ENCODE peak calls at places on chromosomes 7 and 10, in nine cellular contexts. J is neural progenitor cell, K is epithelial cell of esophagus, B is adrenal gland, Z is HCT116, O is AG09309, C is thoracic aorta, A is tibial artery, H is AG10803. Q is an unnamed sample.

GRCh38 chr7:45713669-45714520 is 139.7 kb downstream of the ADCY1 start:
- DNase-seq in J (no peak), K (no peak), B (peak; percentile 17), Z (no peak), O (no peak), C (no peak), A (no peak), H (no peak), Q (no peak)

GRCh38 chr10:21705142-21705827 is 171.3 kb downstream of the MLLT10 start:
- DNase-seq in J (no peak), K (no peak), B (no peak), Z (no peak), O (no peak), C (no peak), A (no peak), H (no peak), Q (no peak)

GRCh38 chr7:101835136-101835535 is 17.7 kb downstream of the CUX1 start:
- DNase-seq in J (no peak), K (no peak), B (peak; percentile 42), Z (no peak), O (no peak), C (no peak), A (no peak), H (no peak), Q (no peak)

GRCh38 chr7:18786796-18787195 is 291.2 kb downstream of the HDAC9 start:
- DNase-seq in J (no peak), K (no peak), B (no peak), Z (no peak), O (no peak), C (no peak), A (no peak), H (no peak), Q (no peak)

GRCh38 chr7:44063547-44063893 is 1.8 kb downstream of the PGAM2 start:
- DNase-seq in J (peak; percentile 41), K (no peak), B (peak; percentile 50), Z (no peak), O (no peak), C (no peak), A (peak; percentile 19), H (no peak), Q (no peak)

GRCh38 chr7:32518534-32519140 is 23.3 kb downstream of the AVL9 start:
- DNase-seq in J (peak; percentile 82), K (peak; percentile 49), B (no peak), Z (peak; percentile 74), O (no peak), C (no peak), A (no peak), H (no peak), Q (peak; percentile 76)

GRCh38 chr10:71746344-71747037 is 26.8 kb downstream of the VSIR start:
- DNase-seq in J (peak; percentile 45), K (no peak), B (no peak), Z (no peak), O (no peak), C (no peak), A (no peak), H (no peak), Q (no peak)

GRCh38 chr7:60706-61105 is 131.7 kb upstream of the FAM20C start:
- DNase-seq in J (no peak), K (no peak), B (no peak), Z (no peak), O (no peak), C (no peak), A (no peak), H (no peak), Q (no peak)

GRCh38 chr7:1720325-1720724 is 50.2 kb downstream of the ELFN1 start:
- DNase-seq in J (no peak), K (peak; percentile 12), B (no peak), Z (no peak), O (no peak), C (no peak), A (no peak), H (no peak), Q (no peak)

GRCh38 chr10:45602082-45602730 is 70.4 kb downstream of the ZFAND4 start:
- DNase-seq in J (no peak), K (peak; percentile 9), B (no peak), Z (no peak), O (no peak), C (no peak), A (no peak), H (peak; percentile 47), Q (peak; percentile 51)

GRCh38 chr10:119802068-119802538 is 70.5 kb downstream of the MCMBP start:
- DNase-seq in J (no peak), K (peak; percentile 29), B (no peak), Z (no peak), O (no peak), C (no peak), A (no peak), H (no peak), Q (no peak)

GRCh38 chr7:36763084-36763807 is 39.0 kb upstream of the AOAH start:
- DNase-seq in J (no peak), K (peak; percentile 11), B (no peak), Z (no peak), O (no peak), C (no peak), A (no peak), H (peak; percentile 13), Q (peak; percentile 45)

GRCh38 chr7:30214651-30215137 is 69.7 kb upstream of the ZNRF2 start:
- DNase-seq in J (no peak), K (no peak), B (no peak), Z (no peak), O (no peak), C (no peak), A (no peak), H (no peak), Q (no peak)

GRCh38 chr10:127243490-127244272 is 47.3 kb upstream of the INSYN2A start:
- DNase-seq in J (peak; percentile 75), K (peak; percentile 47), B (peak; percentile 57), Z (peak; percentile 39), O (no peak), C (no peak), A (no peak), H (peak; percentile 31), Q (peak; percentile 41)

GRCh38 chr10:113585949-113586348 is 33.1 kb downstream of the HABP2 start:
- DNase-seq in J (no peak), K (no peak), B (no peak), Z (no peak), O (no peak), C (no peak), A (no peak), H (no peak), Q (no peak)

GRCh38 chr7:52917982-52918578 is 117.4 kb upstream of the POM121L12 start:
- DNase-seq in J (peak; percentile 23), K (no peak), B (no peak), Z (no peak), O (no peak), C (no peak), A (no peak), H (no peak), Q (no peak)

GRCh38 chr7:22663721-22664120 is 63.3 kb upstream of the IL6 start:
- DNase-seq in J (no peak), K (no peak), B (no peak), Z (no peak), O (no peak), C (no peak), A (no peak), H (no peak), Q (no peak)

GRCh38 chr7:12369072-12369471 is 34.6 kb downstream of the VWDE start:
- DNase-seq in J (peak; percentile 7), K (no peak), B (no peak), Z (no peak), O (no peak), C (no peak), A (no peak), H (no peak), Q (no peak)

GRCh38 chr7:12369700-12370099 is 34.0 kb downstream of the VWDE start:
- DNase-seq in J (no peak), K (no peak), B (no peak), Z (no peak), O (no peak), C (no peak), A (no peak), H (no peak), Q (no peak)

GRCh38 chr7:12373580-12374263 is 29.9 kb downstream of the VWDE start:
- DNase-seq in J (no peak), K (no peak), B (no peak), Z (no peak), O (no peak), C (no peak), A (no peak), H (no peak), Q (no peak)

GRCh38 chr7:12370249-12370648 is 33.4 kb downstream of the VWDE start:
- DNase-seq in J (no peak), K (no peak), B (no peak), Z (no peak), O (no peak), C (no peak), A (no peak), H (no peak), Q (no peak)
- H3K4me3 ChIP-seq in J (no peak overlapping the region), K (no peak overlapping the region), B (no peak overlapping the region), Z (no peak overlapping the region), O (no peak overlapping the region), C (no peak overlapping the region), A (no peak overlapping the region), H (no peak overlapping the region), Q (no peak overlapping the region)

GRCh38 chr7:8724080-8724718 is 290.8 kb downstream of the NXPH1 start:
- DNase-seq in J (peak; percentile 90), K (peak; percentile 32), B (peak; percentile 87), Z (no peak), O (no peak), C (no peak), A (peak; percentile 32), H (no peak), Q (no peak)
- TF ChIP-seq CTCF in J (peak; percentile 95), K (peak; percentile 56), B (peak; percentile 68), Z (peak; percentile 71), O (no peak), C (no peak), A (no peak), H (no peak), Q (peak; percentile 33)

DNA sequence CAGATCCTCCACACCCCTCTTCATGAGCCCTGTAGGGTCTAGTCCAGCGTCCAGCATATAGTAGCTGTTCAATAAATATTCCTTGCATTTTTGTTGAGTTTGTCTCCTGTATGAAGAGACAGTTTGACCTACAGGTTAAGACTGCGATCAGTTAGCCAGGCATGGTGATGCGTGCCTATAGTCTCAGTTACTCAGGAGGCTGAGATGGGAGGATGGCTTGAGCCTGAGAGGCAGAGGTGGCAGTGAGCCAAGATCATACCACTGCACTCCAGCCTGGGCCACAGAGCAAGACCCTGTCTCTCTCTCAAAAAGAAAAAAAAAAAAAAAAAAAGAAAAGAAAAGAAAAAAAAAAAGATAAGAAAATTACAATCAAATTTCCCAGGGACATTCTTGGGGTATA is 5.1 kb upstream of the CUEDC2 start:
- DNase-seq in J (no peak), K (no peak), B (no peak), Z (no peak), O (no peak), C (no peak), A (no peak), H (no peak), Q (no peak)
- H3K4me3 ChIP-seq in J (no peak overlapping the region), K (no peak overlapping the region), B (no peak overlapping the region), Z (no peak overlapping the region), O (no peak overlapping the region), C (no peak overlapping the region), A (no peak overlapping the region), H (no peak overlapping the region), Q (no peak overlapping the region)

DNA sequence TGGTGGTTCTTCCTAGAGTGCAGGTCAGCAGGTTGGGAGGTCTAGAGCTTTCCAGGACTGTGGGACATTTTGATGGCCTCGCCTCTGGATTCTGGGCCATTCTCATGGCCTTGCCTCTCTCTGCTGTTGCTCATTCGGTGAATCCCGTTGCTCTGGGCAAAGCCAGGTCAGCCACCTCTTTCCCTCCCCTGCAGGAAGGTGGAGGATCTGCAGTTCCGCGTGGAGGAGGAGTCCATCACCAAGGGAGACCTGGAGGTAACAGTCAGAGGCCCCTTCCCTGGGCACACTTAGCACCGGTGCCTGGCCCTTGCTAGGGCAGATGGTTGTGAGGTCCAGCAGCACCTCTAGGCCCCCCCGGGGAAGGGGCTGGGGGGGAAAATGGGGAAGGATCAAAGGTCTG is 74.9 kb downstream of the CLIP2 start:
- DNase-seq in J (peak; percentile 26), K (no peak), B (no peak), Z (no peak), O (no peak), C (no peak), A (no peak), H (no peak), Q (no peak)
- TF ChIP-seq CTCF in J (peak; percentile 29), K (peak; percentile 25), B (no peak), Z (peak; percentile 47), O (peak; percentile 19), C (no peak), A (no peak), H (no peak), Q (peak; percentile 31)

Q was measured in astrocyte of the spinal cord.